ENCODE peak calls at places on chromosomes 16 and 17, in six cellular contexts. A, V, Q, U, M and N are unnamed samples.

GRCh38 chr16:67236551-67237395 is 9.8 kb downstream of the TMEM208 start:
- DNase-seq in M (no peak), U (peak), A (no peak), V (peak), Q (peak), N (no peak)

GRCh38 chr16:69126221-69126620 is 6.2 kb downstream of the CHTF8 start:
- DNase-seq in U (no peak), V (no peak), M (no peak), A (no peak), Q (no peak), N (no peak)

GRCh38 chr17:37317867-37318266 is 57.9 kb upstream of the C17orf78 start:
- DNase-seq in Q (no peak), V (no peak), U (no peak), A (no peak), M (no peak), N (no peak)

GRCh38 chr17:79619636-79620206 is 8.9 kb upstream of the RBFOX3 start:
- DNase-seq in A (no peak), V (no peak), U (no peak), Q (no peak), M (no peak), N (no peak)

GRCh38 chr17:44820631-44821196 is 9.4 kb downstream of the GJC1 start:
- DNase-seq in A (no peak), M (no peak), Q (peak), U (peak), V (no peak), N (peak)

GRCh38 chr16:65725156-65725845 is 603.4 kb upstream of the CDH11 start:
- DNase-seq in V (no peak), U (peak), Q (no peak), M (no peak), A (no peak), N (no peak)

GRCh38 chr17:68169840-68170239 is 78.0 kb upstream of the AMZ2 start:
- DNase-seq in A (no peak), V (no peak), U (no peak), Q (no peak), M (no peak), N (no peak)

GRCh38 chr17:69818467-69818866 is 256.6 kb upstream of the KCNJ16 start:
- DNase-seq in A (no peak), Q (no peak), M (no peak), V (no peak), U (no peak), N (no peak)

GRCh38 chr17:30309591-30309990 is 17.8 kb upstream of the BLMH start:
- DNase-seq in M (no peak), Q (no peak), U (no peak), V (no peak), A (no peak), N (no peak)

GRCh38 chr17:44045493-44045892 is 21.0 kb downstream of the LSM12 start:
- DNase-seq in Q (no peak), M (no peak), V (no peak), A (no peak), U (no peak), N (no peak)

GRCh38 chr16:48405153-48405552 is 19.9 kb upstream of the SIAH1 start:
- DNase-seq in U (no peak), Q (no peak), A (no peak), M (no peak), V (no peak), N (no peak)

GRCh38 chr17:41624208-41625101 is at the start of gene KRT17:
- DNase-seq in V (no peak), Q (no peak), A (no peak), M (no peak), U (no peak), N (no peak)

GRCh38 chr17:72466199-72466598 is 345.4 kb downstream of the SOX9 start:
- DNase-seq in Q (peak), A (peak), M (peak), U (no peak), V (no peak), N (no peak)

GRCh38 chr16:55437627-55438026 is 41.4 kb upstream of the MMP2 start:
- DNase-seq in U (peak), M (no peak), V (no peak), Q (no peak), A (no peak), N (no peak)

GRCh38 chr17:46935658-46936266 is 12.8 kb downstream of the GOSR2 start:
- DNase-seq in A (peak), U (peak), V (no peak), M (no peak), Q (no peak), N (no peak)

GRCh38 chr17:68861602-68862001 is 93.6 kb downstream of the ABCA8 start:
- DNase-seq in A (no peak), V (no peak), M (no peak), U (no peak), Q (peak), N (peak)

GRCh38 chr16:20611350-20611902 is 35.3 kb upstream of the ACSM2B start:
- DNase-seq in A (peak), V (no peak), U (no peak), Q (peak), M (peak), N (no peak)

GRCh38 chr17:9239260-9239820 is 218.0 kb downstream of the NTN1 start:
- DNase-seq in V (no peak), A (peak), M (no peak), U (no peak), Q (no peak), N (no peak)

GRCh38 chr16:81739503-81739902 is 39.6 kb upstream of the PLCG2 start:
- DNase-seq in U (no peak), M (no peak), V (no peak), A (no peak), Q (no peak), N (no peak)

GRCh38 chr16:85906349-85906748 is 7.4 kb downstream of the IRF8 start:
- DNase-seq in A (no peak), Q (no peak), U (no peak), V (no peak), M (no peak), N (no peak)

GRCh38 chr17:17096438-17097178 is 54.4 kb downstream of the MPRIP start:
- DNase-seq in V (no peak), U (no peak), Q (no peak), M (no peak), A (no peak), N (no peak)

GRCh38 chr17:49656247-49656646 is 21.6 kb downstream of the SPOP start:
- DNase-seq in A (no peak), V (no peak), Q (no peak), U (peak), M (no peak), N (no peak)

GRCh38 chr17:67605259-67605912 is 112.3 kb upstream of the NOL11 start:
- DNase-seq in V (no peak), M (no peak), U (no peak), Q (no peak), A (peak), N (no peak)

GRCh38 chr16:49528035-49528434 is 154.4 kb downstream of the C16orf78 start:
- DNase-seq in A (no peak), U (peak), M (no peak), Q (peak), V (no peak), N (no peak)

GRCh38 chr17:74569392-74570003 is 2.2 kb upstream of the CD300H start:
- DNase-seq in Q (no peak), M (peak), U (peak), A (peak), V (no peak), N (no peak)

GRCh38 chr16:87028481-87029320 is 288.5 kb downstream of the C16orf95 start:
- DNase-seq in A (no peak), V (no peak), Q (no peak), M (no peak), U (peak), N (no peak)

GRCh38 chr16:70750893-70751467 is 50.0 kb downstream of the VAC14 start:
- DNase-seq in U (peak), V (no peak), A (peak), Q (no peak), M (peak), N (no peak)

GRCh38 chr16:68645494-68646388 is 631 bp downstream of the CDH3 start:
- DNase-seq in A (no peak), U (no peak), Q (peak), M (no peak), V (no peak), N (no peak)

GRCh38 chr17:39632153-39632941 is 4.6 kb upstream of the STARD3 start:
- DNase-seq in M (no peak), Q (peak), A (peak), U (no peak), V (no peak), N (no peak)

GRCh38 chr17:71118039-71118438 is 948.7 kb downstream of the KCNJ2 start:
- DNase-seq in V (no peak), A (no peak), U (no peak), Q (peak), M (no peak), N (peak)

GRCh38 chr16:11793840-11794239 is 3.2 kb downstream of the ZC3H7A start:
- DNase-seq in M (no peak), Q (no peak), A (no peak), V (no peak), U (peak), N (no peak)

GRCh38 chr17:10127819-10128375 is 70.5 kb downstream of the GAS7 start:
- DNase-seq in M (peak), U (peak), V (no peak), Q (no peak), A (peak), N (no peak)

GRCh38 chr17:76268991-76269981 is 4.1 kb downstream of the UBALD2 start:
- DNase-seq in U (peak), Q (no peak), V (no peak), A (no peak), M (no peak), N (no peak)

GRCh38 chr16:65947951-65948350 is 418.5 kb upstream of the CDH5 start:
- DNase-seq in A (no peak), M (no peak), U (no peak), Q (no peak), V (no peak), N (no peak)

GRCh38 chr16:64914-65255 is 7.5 kb downstream of the RHBDF1 start:
- DNase-seq in V (no peak), U (peak), M (no peak), Q (no peak), A (no peak), N (no peak)

GRCh38 chr17:5809056-5809455 is 224.7 kb upstream of the NLRP1 start:
- DNase-seq in A (no peak), M (no peak), U (no peak), V (no peak), Q (no peak), N (no peak)

GRCh38 chr16:3171855-3172593 is 16.0 kb upstream of the OR1F1 start:
- DNase-seq in Q (no peak), V (no peak), U (peak), A (no peak), M (no peak), N (no peak)

GRCh38 chr17:77345260-77345910 is 204.6 kb downstream of the SEC14L1 start:
- DNase-seq in V (no peak), Q (no peak), M (peak), A (peak), U (peak), N (no peak)